ENCODE peak calls at places on chromosomes 7 and 10, in five cellular contexts. Q is stimulated activated CD4-positive, alpha-beta T cell treated with anti-CD3 and anti-CD28 coated beads, Interleukin-1b, Interleukin-23, amount 100 ng/mL, for 48 hours; I is AG04450; P is NCI-H69; D is RWPE1. A is an unnamed sample.

GRCh38 chr10:106498675-106499074 is 665.8 kb downstream of the SORCS1 start:
- DNase-seq in D (no peak), Q (no peak), P (no peak), I (no peak), A (no peak)

GRCh38 chr10:64977912-64978311 is 1456.7 kb downstream of the REEP3 start:
- DNase-seq in I (no peak), P (no peak), D (no peak), Q (no peak), A (no peak)

GRCh38 chr10:44253769-44254462 is 131.0 kb downstream of the CXCL12 start:
- DNase-seq in I (peak), Q (no peak), D (no peak), P (no peak), A (no peak)

GRCh38 chr10:70674560-70675495 is 2.5 kb downstream of the ADAMTS14 start:
- DNase-seq in D (no peak), I (no peak), Q (no peak), P (peak), A (peak)

GRCh38 chr10:98419456-98420261 is 4.7 kb upstream of the PYROXD2 start:
- DNase-seq in P (no peak), D (no peak), Q (no peak), I (no peak), A (no peak)

GRCh38 chr10:125003901-125004467 is 62.1 kb downstream of the ZRANB1 start:
- DNase-seq in P (no peak), I (no peak), Q (no peak), D (no peak), A (no peak)

GRCh38 chr7:102284399-102284798 is 2.3 kb upstream of the SH2B2 start:
- DNase-seq in P (no peak), I (no peak), Q (no peak), D (no peak), A (no peak)

GRCh38 chr10:110171032-110171431 is 36.4 kb upstream of the MXI1 start:
- DNase-seq in Q (no peak), I (no peak), P (no peak), D (peak), A (no peak)

A was measured in NCI-H82.